ENCODE peak calls at places on chromosomes 4 and X, in eight cellular contexts. H, F, U, W, L, Y, E and K are unnamed samples.

GRCh38 chr4:165006886-165007285 is 24.9 kb upstream of the TRIM60 start:
- DNase-seq in H (no peak), F (no peak), U (no peak), W (no peak), L (no peak), Y (no peak), E (no peak), K (no peak)

GRCh38 chr4:156764846-156765245 is 206.8 kb downstream of the PDGFC start:
- DNase-seq in H (no peak), F (no peak), U (no peak), W (no peak), L (no peak), Y (no peak), E (no peak), K (no peak)

GRCh38 chr4:67291639-67292038 is 253.7 kb downstream of the CENPC start:
- DNase-seq in H (no peak), F (no peak), U (no peak), W (no peak), L (no peak), Y (no peak), E (no peak), K (no peak)

GRCh38 chrX:142134533-142134932 is 70.6 kb downstream of the MAGEC2 start:
- DNase-seq in H (no peak), F (no peak), U (no peak), W (no peak), L (no peak), Y (no peak), E (no peak), K (no peak)

GRCh38 chr4:56979674-56980073 is 978 bp downstream of the POLR2B start:
- DNase-seq in H (peak; percentile 57), F (no peak), U (no peak), W (no peak), L (no peak), Y (no peak), E (no peak), K (no peak)

GRCh38 chr4:105414316-105414715 is 59.5 kb downstream of the PPA2 start:
- DNase-seq in H (no peak), F (no peak), U (peak; percentile 73), W (no peak), L (no peak), Y (no peak), E (no peak), K (peak; percentile 73)

GRCh38 chrX:4764888-4765287 is 1051.4 kb upstream of the PRKX start:
- DNase-seq in H (no peak), F (no peak), U (no peak), W (no peak), L (no peak), Y (no peak), E (no peak), K (no peak)

GRCh38 chr4:8671712-8672290 is 79.2 kb downstream of the CPZ start:
- DNase-seq in H (no peak), F (no peak), U (no peak), W (no peak), L (no peak), Y (no peak), E (no peak), K (peak; percentile 37)

GRCh38 chr4:188145626-188146025 is 6.4 kb downstream of the TRIML1 start:
- DNase-seq in H (no peak), F (no peak), U (peak; percentile 13), W (no peak), L (no peak), Y (no peak), E (no peak), K (no peak)

GRCh38 chrX:131762802-131763234 is 218.9 kb downstream of the OR13H1 start:
- DNase-seq in H (no peak), F (no peak), U (no peak), W (no peak), L (peak; percentile 65), Y (no peak), E (no peak), K (no peak)

GRCh38 chrX:51395807-51396728 is 63.4 kb downstream of the NUDT10 start:
- DNase-seq in H (peak; percentile 55), F (peak; percentile 32), U (peak; percentile 89), W (no peak), L (peak; percentile 56), Y (no peak), E (no peak), K (peak; percentile 81)

GRCh38 chrX:132480581-132481203 is 8.1 kb downstream of the MBNL3 start:
- DNase-seq in H (no peak), F (no peak), U (no peak), W (no peak), L (no peak), Y (no peak), E (no peak), K (peak; percentile 74)

GRCh38 chrX:18354369-18355329 is at the start of gene SCML2:
- DNase-seq in H (peak; percentile 47), F (no peak), U (no peak), W (peak; percentile 58), L (no peak), Y (no peak), E (peak; percentile 23), K (peak; percentile 79)

GRCh38 chrX:150334100-150334499 is 29.0 kb upstream of the MAMLD1 start:
- DNase-seq in H (no peak), F (no peak), U (no peak), W (no peak), L (no peak), Y (no peak), E (no peak), K (no peak)

GRCh38 chr4:2417196-2417764 is 1.2 kb downstream of the ZFYVE28 start:
- DNase-seq in H (no peak), F (no peak), U (no peak), W (no peak), L (no peak), Y (no peak), E (no peak), K (no peak)

GRCh38 chrX:10526442-10526841 is 93.9 kb downstream of the MID1 start:
- DNase-seq in H (no peak), F (no peak), U (no peak), W (no peak), L (no peak), Y (no peak), E (no peak), K (no peak)